ENCODE peak calls at places on chromosomes 7 and 10, in five cellular contexts. P is GM12878, Y is A549, I is K562, R is HepG2. O is an unnamed sample.

GRCh38 chr7:16028103-16028502 is 341.6 kb upstream of the MEOX2 start:
- DNase-seq in R (no peak), P (no peak), I (no peak), Y (no peak), O (peak; percentile 95)

GRCh38 chr7:603152-603941 is 83.7 kb upstream of the PDGFA start:
- DNase-seq in Y (no peak), R (no peak), P (no peak), I (peak; percentile 51), O (no peak)

GRCh38 chr7:108104324-108104723 is 25.8 kb downstream of the LAMB4 start:
- DNase-seq in R (no peak), P (no peak), Y (no peak), I (no peak), O (no peak)

GRCh38 chr10:697097-697875 is 7.8 kb upstream of the DIP2C start:
- DNase-seq in P (no peak), I (no peak), R (no peak), Y (no peak), O (no peak)

GRCh38 chr7:351681-352480 is 61.9 kb downstream of the FOXL3 start:
- DNase-seq in Y (no peak), R (no peak), P (no peak), I (no peak), O (no peak)

GRCh38 chr7:46603780-46604725 is 683.0 kb upstream of the IGFBP3 start:
- DNase-seq in I (no peak), P (no peak), Y (no peak), R (no peak), O (peak; percentile 33)

GRCh38 chr10:117537436-117537903 is 5.1 kb upstream of the EMX2 start:
- DNase-seq in R (no peak), Y (peak; percentile 50), P (no peak), I (peak; percentile 73), O (no peak)

GRCh38 chr10:116044722-116045374 is 228.2 kb downstream of the GFRA1 start:
- DNase-seq in P (no peak), R (no peak), I (no peak), Y (no peak), O (no peak)

GRCh38 chr7:80335473-80336232 is 176.2 kb downstream of the GNAT3 start:
- DNase-seq in Y (no peak), R (no peak), I (no peak), P (no peak), O (peak; percentile 84)

DNA sequence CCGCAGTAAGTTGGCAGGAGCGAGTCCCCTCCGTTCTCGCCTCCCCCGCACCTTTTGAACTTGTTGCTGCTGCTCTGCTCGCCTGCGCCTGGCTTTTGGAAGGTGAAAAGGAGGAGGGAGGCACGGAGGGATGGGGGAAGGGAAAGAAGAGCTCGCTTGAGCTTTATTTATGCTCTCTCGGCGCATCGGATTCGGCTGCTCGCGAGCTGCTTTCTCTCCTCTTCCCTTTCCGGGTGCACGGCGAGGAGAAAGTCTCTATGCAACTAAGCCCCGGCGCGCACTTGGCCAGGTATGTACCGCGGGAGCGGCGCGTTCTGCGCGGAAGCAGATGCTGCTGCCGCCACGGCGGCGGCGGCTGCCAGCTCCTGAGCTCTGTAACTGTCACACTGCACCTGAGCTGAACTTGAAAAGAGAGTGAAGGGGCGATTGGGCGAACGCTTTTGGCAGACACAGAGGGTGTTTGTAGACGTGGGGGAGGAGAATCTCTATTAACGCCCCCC is 551 bp downstream of the KCND2 start:
- DNase-seq in I (no peak), P (peak; percentile 15), Y (no peak), R (peak; percentile 0), O (no peak)
- TF ChIP-seq SMC3 in I (no peak), P (no peak), Y (no peak), R (no peak), O (no peak)

DNA sequence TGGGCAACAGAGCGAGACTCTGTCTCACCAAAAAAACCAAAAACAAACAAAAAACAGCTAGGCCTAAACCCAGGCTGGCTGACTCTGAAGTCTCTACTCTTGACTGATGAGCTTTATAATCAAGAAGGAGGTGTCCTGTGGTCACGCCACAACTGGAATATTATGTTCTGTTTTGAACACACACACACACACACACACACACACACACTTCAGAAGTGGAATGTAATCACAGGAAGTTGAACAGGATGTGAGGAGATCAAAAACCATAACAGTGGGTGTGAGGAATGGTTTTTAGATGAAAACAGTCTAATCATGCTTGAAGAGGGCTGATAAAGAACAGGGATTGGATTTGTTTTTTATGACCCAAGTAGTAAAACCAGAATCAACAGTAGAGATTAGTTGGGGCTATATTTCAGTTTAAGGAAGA is 51.1 kb upstream of the IL6 start:
- DNase-seq in I (no peak), Y (no peak), R (no peak), P (no peak), O (peak; percentile 86)
- TF ChIP-seq POLR2A in I (no peak), Y (no peak), R (no peak), P (no peak), O (no peak)

GRCh38 chr10:125768217-125768616 is 7.4 kb downstream of the MMP21 start:
- DNase-seq in I (peak; percentile 14), P (no peak), R (no peak), Y (peak; percentile 20), O (peak; percentile 8)
- TF ChIP-seq SMC3 in I (no peak), P (no peak), R (no peak), Y (no peak), O (no peak)

GRCh38 chr10:114029655-114030054 is 14.0 kb upstream of the ADRB1 start:
- DNase-seq in Y (no peak), R (no peak), P (no peak), I (no peak), O (no peak)

GRCh38 chr10:114033566-114033965 is 10.1 kb upstream of the ADRB1 start:
- DNase-seq in P (no peak), R (no peak), I (no peak), Y (no peak), O (no peak)

GRCh38 chr10:114028425-114028824 is 15.2 kb upstream of the ADRB1 start:
- DNase-seq in P (no peak), I (no peak), Y (no peak), R (no peak), O (no peak)

GRCh38 chr10:114030140-114030539 is 13.5 kb upstream of the ADRB1 start:
- DNase-seq in P (no peak), R (no peak), Y (no peak), I (no peak), O (no peak)

DNA sequence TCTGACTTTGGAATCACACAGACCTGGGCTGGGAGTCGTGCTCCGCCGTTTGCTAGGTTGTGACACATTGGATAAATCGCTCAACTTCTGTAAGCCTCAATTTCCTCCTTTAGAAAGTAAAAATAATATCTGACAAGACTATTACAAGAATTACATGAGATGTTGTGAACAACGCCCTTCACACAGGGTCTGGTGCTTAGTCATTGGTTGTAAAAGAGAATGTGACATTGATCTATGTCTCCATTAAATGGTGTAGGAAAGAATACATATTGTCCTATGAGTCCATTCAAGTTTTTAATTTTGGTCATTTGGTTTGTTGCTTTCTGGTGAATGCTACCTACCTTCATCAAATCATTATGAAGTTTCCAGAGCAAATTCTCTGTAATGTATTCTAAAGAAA is 12.6 kb upstream of the ADRB1 start:
- DNase-seq in I (no peak), Y (no peak), P (no peak), R (no peak), O (no peak)
- TF ChIP-seq POLR2A in I (no peak), Y (no peak), P (no peak), R (no peak), O (no peak)